ENCODE peak calls at places on chromosomes 16 and 17, in four cellular contexts. One of them, this sample, is unnamed. For H3K9me3, the result is how much of the 10 kb centered on the place peaks cover.

GRCh38 chr16:84391151-84391873 is 23.0 kb downstream of the ATP2C2 start:
- DNase-seq in Peyer's patch: no peak
- DNase-seq in ovary: no peak
- DNase-seq in tibial artery: no peak
- DNase-seq in this sample: no peak

GRCh38 chr17:78132086-78132676 is 1.6 kb downstream of the TMC8 start:
- DNase-seq in Peyer's patch: peak
- DNase-seq in ovary: no peak
- DNase-seq in tibial artery: no peak
- DNase-seq in this sample: no peak

GRCh38 chr17:74543891-74544760 is 1.8 kb downstream of the CD300C start:
- DNase-seq in Peyer's patch: no peak
- DNase-seq in ovary: no peak
- DNase-seq in tibial artery: no peak
- DNase-seq in this sample: no peak

GRCh38 chr16:23209606-23210005 is 27.1 kb downstream of the SCNN1G start:
- DNase-seq in Peyer's patch: no peak
- DNase-seq in ovary: no peak
- DNase-seq in tibial artery: no peak
- DNase-seq in this sample: no peak

GRCh38 chr16:67942200-67942509 is 1.8 kb downstream of the LCAT start:
- DNase-seq in Peyer's patch: no peak
- DNase-seq in ovary: no peak
- DNase-seq in tibial artery: peak
- DNase-seq in this sample: no peak

GRCh38 chr17:16286009-16286946 is 67.0 kb downstream of the CENPV start:
- DNase-seq in Peyer's patch: peak
- DNase-seq in ovary: peak
- DNase-seq in tibial artery: peak
- DNase-seq in this sample: peak

GRCh38 chr17:8391711-8392110 is 5.9 kb downstream of the RNF222 start:
- DNase-seq in Peyer's patch: no peak
- DNase-seq in ovary: no peak
- DNase-seq in tibial artery: no peak
- DNase-seq in this sample: no peak

GRCh38 chr17:61533797-61534196 is 57.2 kb downstream of the NACA2 start:
- DNase-seq in Peyer's patch: no peak
- DNase-seq in ovary: no peak
- DNase-seq in tibial artery: no peak
- DNase-seq in this sample: no peak

GRCh38 chr17:74458835-74459234 is 7.6 kb upstream of the CD300A start:
- DNase-seq in Peyer's patch: no peak
- DNase-seq in ovary: no peak
- DNase-seq in tibial artery: no peak
- DNase-seq in this sample: no peak

GRCh38 chr17:44688675-44689491 is 693 bp downstream of the CCDC43 start:
- DNase-seq in Peyer's patch: no peak
- DNase-seq in ovary: no peak
- DNase-seq in tibial artery: no peak
- DNase-seq in this sample: no peak

GRCh38 chr17:2090804-2091534 is 36.1 kb downstream of the HIC1 start:
- DNase-seq in Peyer's patch: no peak
- DNase-seq in ovary: peak
- DNase-seq in tibial artery: peak
- DNase-seq in this sample: no peak

GRCh38 chr16:61432421-61432820 is 603.8 kb downstream of the CDH8 start:
- DNase-seq in Peyer's patch: no peak
- DNase-seq in ovary: no peak
- DNase-seq in tibial artery: no peak
- DNase-seq in this sample: no peak

GRCh38 chr17:27523712-27524111 is 67.5 kb downstream of the KSR1 start:
- DNase-seq in Peyer's patch: no peak
- DNase-seq in ovary: no peak
- DNase-seq in tibial artery: no peak
- DNase-seq in this sample: no peak

GRCh38 chr17:78818932-78819331 is 21.7 kb downstream of the USP36 start:
- DNase-seq in Peyer's patch: peak
- DNase-seq in ovary: no peak
- DNase-seq in tibial artery: no peak
- DNase-seq in this sample: no peak

GRCh38 chr17:83144421-83145357 is 65.3 kb downstream of the METRNL start:
- DNase-seq in Peyer's patch: no peak
- DNase-seq in ovary: no peak
- DNase-seq in tibial artery: no peak
- DNase-seq in this sample: peak

GRCh38 chr16:1090620-1091587 is 5.1 kb downstream of the C1QTNF8 start:
- DNase-seq in Peyer's patch: no peak
- DNase-seq in ovary: no peak
- DNase-seq in tibial artery: no peak
- DNase-seq in this sample: no peak

GRCh38 chr17:55347341-55347740 is 74.3 kb downstream of the MMD start:
- DNase-seq in Peyer's patch: no peak
- DNase-seq in ovary: no peak
- DNase-seq in tibial artery: no peak
- DNase-seq in this sample: no peak

GRCh38 chr17:75208161-75208560 is 2.7 kb downstream of the NUP85 start:
- DNase-seq in Peyer's patch: no peak
- DNase-seq in ovary: no peak
- DNase-seq in tibial artery: no peak
- DNase-seq in this sample: no peak

GRCh38 chr16:79644977-79645667 is 44.6 kb upstream of the MAF start:
- DNase-seq in Peyer's patch: no peak
- DNase-seq in ovary: no peak
- DNase-seq in tibial artery: no peak
- DNase-seq in this sample: no peak

GRCh38 chr17:18037482-18037881 is 1.5 kb downstream of the ATPAF2 start:
- DNase-seq in Peyer's patch: no peak
- DNase-seq in ovary: no peak
- DNase-seq in tibial artery: no peak
- DNase-seq in this sample: no peak

GRCh38 chr17:79073706-79074088 is 927 bp upstream of the ENGASE start:
- DNase-seq in Peyer's patch: no peak
- DNase-seq in ovary: no peak
- DNase-seq in tibial artery: no peak
- DNase-seq in this sample: no peak

GRCh38 chr17:52828621-52829020 is 670.1 kb upstream of the CA10 start:
- DNase-seq in Peyer's patch: no peak
- DNase-seq in ovary: no peak
- DNase-seq in tibial artery: no peak
- DNase-seq in this sample: no peak
- H3K9me3 ChIP-seq in Peyer's patch: under half
- H3K9me3 ChIP-seq in ovary: under half
- H3K9me3 ChIP-seq in tibial artery: under half
- H3K9me3 ChIP-seq in this sample: under half

DNA sequence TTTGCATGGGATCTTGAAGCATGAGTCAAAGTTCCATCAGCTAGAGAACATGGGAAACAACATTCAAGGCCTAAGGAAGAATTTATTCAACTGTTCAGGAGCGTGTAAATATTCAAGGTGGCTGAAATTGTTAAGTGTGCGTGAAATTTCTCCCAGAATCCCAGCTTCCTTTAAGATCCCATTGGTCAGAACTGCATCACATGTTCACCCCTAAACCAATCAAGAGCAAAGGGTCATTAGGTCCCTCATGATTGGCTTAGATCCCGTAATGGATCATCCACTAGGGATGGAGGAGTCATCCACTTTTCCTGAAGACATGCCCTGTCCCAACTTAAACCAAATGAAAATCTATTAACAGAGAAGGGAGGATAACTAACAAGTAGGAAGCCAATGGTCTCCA is 201.6 kb downstream of the TMEM114 start:
- DNase-seq in Peyer's patch: no peak
- DNase-seq in ovary: no peak
- DNase-seq in tibial artery: no peak
- DNase-seq in this sample: no peak
- H3K27ac ChIP-seq in Peyer's patch: no peak
- H3K27ac ChIP-seq in ovary: no peak
- H3K27ac ChIP-seq in tibial artery: no peak
- H3K27ac ChIP-seq in this sample: no peak

GRCh38 chr17:66443601-66444000 is 141.2 kb downstream of the PRKCA start:
- DNase-seq in Peyer's patch: no peak
- DNase-seq in ovary: no peak
- DNase-seq in tibial artery: no peak
- DNase-seq in this sample: no peak

GRCh38 chr17:66446419-66446818 is 144.0 kb downstream of the PRKCA start:
- DNase-seq in Peyer's patch: no peak
- DNase-seq in ovary: no peak
- DNase-seq in tibial artery: no peak
- DNase-seq in this sample: no peak

GRCh38 chr17:66445229-66445628 is 142.8 kb downstream of the PRKCA start:
- DNase-seq in Peyer's patch: no peak
- DNase-seq in ovary: no peak
- DNase-seq in tibial artery: no peak
- DNase-seq in this sample: no peak

GRCh38 chr17:66441012-66441703 is 138.7 kb downstream of the PRKCA start:
- DNase-seq in Peyer's patch: no peak
- DNase-seq in ovary: no peak
- DNase-seq in tibial artery: no peak
- DNase-seq in this sample: no peak

GRCh38 chr17:66444001-66444400 is 141.6 kb downstream of the PRKCA start:
- DNase-seq in Peyer's patch: no peak
- DNase-seq in ovary: no peak
- DNase-seq in tibial artery: no peak
- DNase-seq in this sample: no peak
- H3K9me3 ChIP-seq in Peyer's patch: under half
- H3K9me3 ChIP-seq in ovary: under half
- H3K9me3 ChIP-seq in tibial artery: under half
- H3K9me3 ChIP-seq in this sample: under half

DNA sequence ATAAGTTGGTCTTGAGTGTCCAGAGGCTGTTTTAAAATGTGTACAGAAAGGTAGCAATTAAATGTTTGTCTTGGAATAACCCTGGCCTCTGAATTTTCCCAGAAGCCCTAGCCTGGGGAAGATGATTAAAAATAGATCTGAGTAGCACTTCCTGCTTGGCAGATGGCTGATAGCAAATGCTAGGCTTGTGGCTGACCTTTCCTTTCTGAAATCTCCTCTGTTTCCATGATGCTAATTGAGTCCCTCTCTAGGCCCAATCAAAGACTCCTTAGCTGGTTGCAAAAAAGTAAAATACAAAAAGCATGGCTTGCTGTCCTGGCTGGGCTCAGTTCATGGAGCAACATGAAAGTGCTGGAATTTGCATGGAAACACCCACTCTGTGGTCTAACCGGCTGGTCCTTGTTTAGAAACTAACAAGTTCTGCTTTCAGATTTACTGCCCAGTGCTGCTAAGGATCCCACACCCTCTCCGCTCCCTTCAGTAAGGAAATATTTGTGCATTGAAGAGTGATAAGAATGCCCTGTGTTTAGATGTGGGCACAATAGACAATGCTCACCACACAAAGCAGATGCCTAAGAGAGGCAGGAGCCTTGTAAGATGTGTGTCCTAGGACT is 40.8 kb downstream of the YPEL2 start:
- DNase-seq in Peyer's patch: peak
- DNase-seq in ovary: no peak
- DNase-seq in tibial artery: peak
- DNase-seq in this sample: peak
- H3K27ac ChIP-seq in Peyer's patch: peak
- H3K27ac ChIP-seq in ovary: peak
- H3K27ac ChIP-seq in tibial artery: peak
- H3K27ac ChIP-seq in this sample: peak

DNA sequence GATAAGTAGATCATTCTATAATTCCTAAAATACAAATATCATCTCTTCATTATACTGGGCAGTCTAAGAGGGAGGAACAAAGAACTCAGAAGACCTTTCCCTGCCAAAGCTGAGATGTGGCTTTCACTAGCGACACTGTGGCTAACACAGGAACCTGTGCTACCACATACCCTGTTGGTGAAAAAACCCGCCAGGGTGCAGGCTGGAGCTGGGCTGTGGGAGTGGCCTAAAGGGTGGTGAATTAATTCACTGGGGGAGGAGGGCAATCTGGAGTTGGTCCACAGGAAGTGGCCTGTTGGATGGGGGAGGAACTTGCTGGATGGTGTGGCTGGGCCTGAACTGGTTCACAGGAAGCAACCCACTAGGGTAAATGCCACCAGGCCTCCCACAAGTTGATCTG is 7.4 kb downstream of the ZNF594 start:
- DNase-seq in Peyer's patch: no peak
- DNase-seq in ovary: no peak
- DNase-seq in tibial artery: no peak
- DNase-seq in this sample: no peak
- H3K9me3 ChIP-seq in Peyer's patch: under half
- H3K9me3 ChIP-seq in ovary: under half
- H3K9me3 ChIP-seq in tibial artery: half or more
- H3K9me3 ChIP-seq in this sample: under half

GRCh38 chr16:8964462-8964861 is 756 bp upstream of the USP7 start:
- DNase-seq in Peyer's patch: no peak
- DNase-seq in ovary: no peak
- DNase-seq in tibial artery: no peak
- DNase-seq in this sample: no peak
- H3K27ac ChIP-seq in Peyer's patch: peak
- H3K27ac ChIP-seq in ovary: peak
- H3K27ac ChIP-seq in tibial artery: peak
- H3K27ac ChIP-seq in this sample: peak